ENCODE peak calls at places on chromosome 13, in ten cellular contexts. One of them, this sample, is unnamed. For H3K9me3, the result is how much of the 10 kb centered on the place peaks cover.

GRCh38 chr13:110012102-110012739 is 225.8 kb upstream of the IRS2 start:
- DNase-seq in tibial nerve: no peak
- DNase-seq in body of pancreas: no peak
- DNase-seq in esophagus muscularis mucosa: no peak
- DNase-seq in HCT116: peak
- DNase-seq in endothelial cell of umbilical vein: peak
- DNase-seq in ovary: no peak
- DNase-seq in stomach: no peak
- DNase-seq in right lobe of liver: no peak
- DNase-seq in IMR-90: peak
- DNase-seq in this sample: no peak

GRCh38 chr13:108527849-108528248 is 101.6 kb upstream of the MYO16 start:
- DNase-seq in right lobe of liver: no peak
- DNase-seq in tibial nerve: no peak
- DNase-seq in HCT116: no peak
- DNase-seq in body of pancreas: no peak
- DNase-seq in esophagus muscularis mucosa: no peak
- DNase-seq in IMR-90: no peak
- DNase-seq in ovary: no peak
- DNase-seq in stomach: no peak
- DNase-seq in endothelial cell of umbilical vein: no peak
- DNase-seq in this sample: no peak

GRCh38 chr13:38577048-38577447 is 109.8 kb upstream of the FREM2 start:
- DNase-seq in right lobe of liver: no peak
- DNase-seq in tibial nerve: no peak
- DNase-seq in body of pancreas: peak
- DNase-seq in esophagus muscularis mucosa: no peak
- DNase-seq in endothelial cell of umbilical vein: no peak
- DNase-seq in ovary: no peak
- DNase-seq in HCT116: no peak
- DNase-seq in stomach: no peak
- DNase-seq in IMR-90: no peak
- DNase-seq in this sample: no peak

GRCh38 chr13:90293793-90294361 is 1053.6 kb upstream of the MIR17HG start:
- DNase-seq in HCT116: no peak
- DNase-seq in stomach: no peak
- DNase-seq in ovary: no peak
- DNase-seq in tibial nerve: no peak
- DNase-seq in right lobe of liver: no peak
- DNase-seq in esophagus muscularis mucosa: no peak
- DNase-seq in IMR-90: no peak
- DNase-seq in endothelial cell of umbilical vein: no peak
- DNase-seq in body of pancreas: no peak
- DNase-seq in this sample: no peak

GRCh38 chr13:95355491-95355890 is 54.2 kb upstream of the ABCC4 start:
- DNase-seq in right lobe of liver: no peak
- DNase-seq in IMR-90: peak
- DNase-seq in esophagus muscularis mucosa: no peak
- DNase-seq in endothelial cell of umbilical vein: peak
- DNase-seq in ovary: no peak
- DNase-seq in body of pancreas: no peak
- DNase-seq in tibial nerve: no peak
- DNase-seq in HCT116: no peak
- DNase-seq in stomach: no peak
- DNase-seq in this sample: no peak

GRCh38 chr13:46134961-46135522 is 30.2 kb upstream of the CPB2 start:
- DNase-seq in body of pancreas: peak
- DNase-seq in IMR-90: peak
- DNase-seq in esophagus muscularis mucosa: no peak
- DNase-seq in tibial nerve: no peak
- DNase-seq in HCT116: peak
- DNase-seq in right lobe of liver: no peak
- DNase-seq in endothelial cell of umbilical vein: no peak
- DNase-seq in ovary: no peak
- DNase-seq in stomach: peak
- DNase-seq in this sample: no peak

GRCh38 chr13:34044041-34044440 is 226.1 kb downstream of the RFC3 start:
- DNase-seq in IMR-90: no peak
- DNase-seq in body of pancreas: no peak
- DNase-seq in HCT116: no peak
- DNase-seq in esophagus muscularis mucosa: no peak
- DNase-seq in right lobe of liver: no peak
- DNase-seq in ovary: no peak
- DNase-seq in endothelial cell of umbilical vein: no peak
- DNase-seq in stomach: no peak
- DNase-seq in tibial nerve: no peak
- DNase-seq in this sample: no peak

GRCh38 chr13:101309014-101309619 is 107.2 kb downstream of the NALCN start:
- DNase-seq in ovary: no peak
- DNase-seq in body of pancreas: no peak
- DNase-seq in endothelial cell of umbilical vein: no peak
- DNase-seq in IMR-90: peak
- DNase-seq in right lobe of liver: no peak
- DNase-seq in HCT116: no peak
- DNase-seq in tibial nerve: no peak
- DNase-seq in esophagus muscularis mucosa: no peak
- DNase-seq in stomach: no peak
- DNase-seq in this sample: no peak

GRCh38 chr13:109743706-109744453 is 42.5 kb downstream of the IRS2 start:
- DNase-seq in ovary: no peak
- DNase-seq in IMR-90: peak
- DNase-seq in endothelial cell of umbilical vein: peak
- DNase-seq in stomach: no peak
- DNase-seq in tibial nerve: no peak
- DNase-seq in right lobe of liver: no peak
- DNase-seq in body of pancreas: no peak
- DNase-seq in HCT116: no peak
- DNase-seq in esophagus muscularis mucosa: peak
- DNase-seq in this sample: no peak

GRCh38 chr13:20383058-20383457 is 142.6 kb downstream of the CRYL1 start:
- DNase-seq in right lobe of liver: no peak
- DNase-seq in HCT116: no peak
- DNase-seq in stomach: no peak
- DNase-seq in body of pancreas: no peak
- DNase-seq in ovary: no peak
- DNase-seq in tibial nerve: no peak
- DNase-seq in endothelial cell of umbilical vein: no peak
- DNase-seq in IMR-90: no peak
- DNase-seq in esophagus muscularis mucosa: no peak
- DNase-seq in this sample: no peak

DNA sequence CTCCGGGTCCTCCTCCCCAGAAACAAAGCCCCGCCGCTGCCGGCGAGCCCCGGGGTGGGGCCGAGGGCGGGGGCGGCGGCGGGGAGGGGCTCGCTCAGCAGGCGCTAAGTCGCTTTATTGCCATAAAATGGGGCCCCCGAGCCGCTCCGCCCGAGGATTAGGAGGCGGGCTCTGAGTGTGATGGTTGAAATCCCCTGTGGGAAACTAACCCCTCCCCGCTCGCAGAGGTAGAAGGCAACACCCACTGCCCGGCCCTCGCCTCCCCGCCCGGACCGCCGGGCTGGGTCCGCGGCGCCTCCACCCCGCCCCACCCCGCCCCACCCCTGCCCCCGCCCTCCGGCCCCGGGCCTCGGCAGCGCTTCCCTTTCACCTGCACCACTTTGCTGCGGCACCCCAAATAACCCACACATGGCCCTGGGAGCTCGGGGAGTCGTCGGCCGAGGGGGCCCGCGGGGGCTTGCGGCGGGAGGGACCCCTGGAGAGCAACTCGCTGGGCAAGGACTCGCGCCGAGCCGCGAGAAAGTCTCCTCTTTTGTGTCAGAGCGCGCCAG is at the start of gene KLF12:
- DNase-seq in body of pancreas: peak
- DNase-seq in IMR-90: peak
- DNase-seq in endothelial cell of umbilical vein: peak
- DNase-seq in ovary: peak
- DNase-seq in right lobe of liver: peak
- DNase-seq in esophagus muscularis mucosa: peak
- DNase-seq in HCT116: peak
- DNase-seq in stomach: peak
- DNase-seq in tibial nerve: peak
- DNase-seq in this sample: peak
- TF ChIP-seq POLR2A in body of pancreas: no peak
- TF ChIP-seq POLR2A in IMR-90: no peak
- TF ChIP-seq POLR2A in endothelial cell of umbilical vein: no peak
- TF ChIP-seq POLR2A in ovary: no peak
- TF ChIP-seq POLR2A in right lobe of liver: no peak
- TF ChIP-seq POLR2A in esophagus muscularis mucosa: no peak
- TF ChIP-seq POLR2A in HCT116: no peak
- TF ChIP-seq POLR2A in stomach: no peak
- TF ChIP-seq POLR2A in tibial nerve: no peak
- TF ChIP-seq POLR2A in this sample: no peak

DNA sequence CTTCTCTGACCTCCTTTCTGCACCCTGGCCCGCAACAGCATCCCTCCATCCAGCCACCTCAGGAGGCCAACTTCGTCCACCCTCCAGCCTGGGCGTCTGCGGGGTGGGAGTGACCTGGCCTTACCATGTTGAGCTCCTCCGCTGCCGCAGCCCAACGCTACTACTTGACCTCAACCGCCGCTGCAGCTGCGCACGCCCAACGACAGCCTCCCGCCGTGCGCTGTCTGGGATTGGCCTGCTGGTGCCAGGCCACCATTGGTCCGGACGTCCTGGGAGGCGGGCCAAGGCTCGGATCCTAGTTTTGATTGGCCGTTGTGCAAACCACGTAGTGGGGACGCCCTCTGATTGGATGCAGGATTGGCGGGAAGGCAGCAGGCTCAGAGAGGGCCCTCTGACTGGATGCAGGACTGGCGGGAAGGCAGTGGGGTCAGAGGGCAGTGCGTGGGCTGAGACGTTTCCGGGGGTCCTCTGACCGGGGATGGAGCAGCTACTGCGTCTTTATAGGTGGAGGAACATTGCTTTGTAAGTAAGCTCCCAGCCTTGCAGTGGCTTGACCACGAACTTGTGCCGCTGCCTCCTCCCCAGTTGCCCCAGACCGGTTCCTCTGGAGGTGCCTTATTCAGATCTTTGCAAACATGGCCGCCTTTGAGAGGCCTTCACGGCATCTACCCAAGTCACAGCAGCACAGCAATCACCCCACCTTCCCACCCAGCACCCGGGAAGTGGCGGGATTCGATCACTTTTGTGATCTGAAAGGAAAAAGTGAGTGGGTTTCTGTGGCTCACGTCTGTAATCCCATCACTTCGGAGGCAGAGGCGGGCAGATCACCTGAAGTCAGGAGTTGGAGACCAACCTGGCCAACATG is at the start of gene TUBA3C:
- DNase-seq in esophagus muscularis mucosa: peak
- DNase-seq in body of pancreas: no peak
- DNase-seq in tibial nerve: no peak
- DNase-seq in right lobe of liver: no peak
- DNase-seq in IMR-90: no peak
- DNase-seq in HCT116: no peak
- DNase-seq in stomach: peak
- DNase-seq in endothelial cell of umbilical vein: no peak
- DNase-seq in ovary: no peak
- DNase-seq in this sample: no peak
- H3K9me3 ChIP-seq in esophagus muscularis mucosa: under half
- H3K9me3 ChIP-seq in body of pancreas: under half
- H3K9me3 ChIP-seq in tibial nerve: under half
- H3K9me3 ChIP-seq in right lobe of liver: under half
- H3K9me3 ChIP-seq in IMR-90: under half
- H3K9me3 ChIP-seq in HCT116: under half
- H3K9me3 ChIP-seq in stomach: under half
- H3K9me3 ChIP-seq in endothelial cell of umbilical vein: under half
- H3K9me3 ChIP-seq in ovary: under half
- H3K9me3 ChIP-seq in this sample: under half

GRCh38 chr13:76470991-76471390 is 415.2 kb downstream of the KCTD12 start:
- DNase-seq in endothelial cell of umbilical vein: no peak
- DNase-seq in HCT116: no peak
- DNase-seq in stomach: no peak
- DNase-seq in tibial nerve: no peak
- DNase-seq in IMR-90: no peak
- DNase-seq in right lobe of liver: no peak
- DNase-seq in ovary: no peak
- DNase-seq in body of pancreas: no peak
- DNase-seq in esophagus muscularis mucosa: no peak
- DNase-seq in this sample: no peak
- TF ChIP-seq POLR2A in endothelial cell of umbilical vein: no peak
- TF ChIP-seq POLR2A in HCT116: no peak
- TF ChIP-seq POLR2A in stomach: no peak
- TF ChIP-seq POLR2A in tibial nerve: no peak
- TF ChIP-seq POLR2A in IMR-90: no peak
- TF ChIP-seq POLR2A in right lobe of liver: no peak
- TF ChIP-seq POLR2A in ovary: no peak
- TF ChIP-seq POLR2A in body of pancreas: no peak
- TF ChIP-seq POLR2A in esophagus muscularis mucosa: no peak
- TF ChIP-seq POLR2A in this sample: no peak

DNA sequence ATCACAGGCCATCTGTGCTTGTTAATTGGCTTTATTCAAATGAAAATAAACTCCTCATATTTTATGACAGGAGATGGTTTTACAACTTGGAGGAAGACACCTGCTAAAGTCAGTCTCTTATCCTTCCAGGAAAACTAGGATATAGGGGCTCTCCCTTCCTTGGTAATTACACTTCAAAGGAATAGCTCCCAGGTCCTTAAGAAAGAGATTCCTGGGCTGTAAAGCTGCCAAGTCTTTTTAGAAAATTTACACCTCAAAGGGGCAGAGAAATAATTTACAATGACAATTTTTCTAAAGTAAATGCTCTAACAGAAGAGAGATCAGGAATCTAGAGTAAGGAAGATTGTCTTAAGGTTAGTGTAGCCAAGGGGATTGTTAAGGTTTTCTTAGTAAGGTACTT is 1359.0 kb downstream of the OLFM4 start:
- DNase-seq in body of pancreas: no peak
- DNase-seq in tibial nerve: no peak
- DNase-seq in esophagus muscularis mucosa: no peak
- DNase-seq in endothelial cell of umbilical vein: no peak
- DNase-seq in right lobe of liver: no peak
- DNase-seq in stomach: no peak
- DNase-seq in HCT116: no peak
- DNase-seq in ovary: no peak
- DNase-seq in IMR-90: no peak
- DNase-seq in this sample: no peak
- H3K9me3 ChIP-seq in body of pancreas: under half
- H3K9me3 ChIP-seq in tibial nerve: under half
- H3K9me3 ChIP-seq in esophagus muscularis mucosa: under half
- H3K9me3 ChIP-seq in endothelial cell of umbilical vein: under half
- H3K9me3 ChIP-seq in right lobe of liver: under half
- H3K9me3 ChIP-seq in stomach: under half
- H3K9me3 ChIP-seq in HCT116: under half
- H3K9me3 ChIP-seq in ovary: under half
- H3K9me3 ChIP-seq in IMR-90: under half
- H3K9me3 ChIP-seq in this sample: under half